ENCODE peak calls at places on chromosomes 13 and 19, in seven cellular contexts. I is activated CD4-positive, alpha-beta T cell treated with anti-CD3 and anti-CD28 coated beads for 48 hours; H is esophagus squamous epithelium; R is naive thymus-derived CD8-positive, alpha-beta T cell; X is activated effector memory CD4-positive, alpha-beta T cell treated with anti-CD3 and anti-CD28 coated beads, Interleukin-2, amount 50 U/mL, for 16 hours; P is COR-L47; U is B cell. L is an unnamed sample.

GRCh38 chr13:72194531-72194930 is 327.5 kb upstream of the DACH1 start:
- DNase-seq in H (no peak), I (no peak), R (no peak), P (no peak), X (no peak), U (no peak), L (no peak)

GRCh38 chr13:85896516-85897450 is 97.6 kb upstream of the SLITRK6 start:
- DNase-seq in U (no peak), R (no peak), P (no peak), X (no peak), H (no peak), I (no peak), L (no peak)

GRCh38 chr13:94997126-94997525 is 284.8 kb upstream of the SOX21 start:
- DNase-seq in P (no peak), U (no peak), R (no peak), X (no peak), I (no peak), H (no peak), L (no peak)

GRCh38 chr19:16814526-16815100 is 14.6 kb upstream of the SIN3B start:
- DNase-seq in P (no peak), R (no peak), I (no peak), X (no peak), U (no peak), H (no peak), L (no peak)

GRCh38 chr13:94749162-94749561 is 36.8 kb upstream of the SOX21 start:
- DNase-seq in R (no peak), P (no peak), H (no peak), I (no peak), U (no peak), X (no peak), L (no peak)

GRCh38 chr13:65656740-65657329 is 1573.3 kb downstream of the PCDH9 start:
- DNase-seq in I (no peak), P (peak; percentile 15), U (no peak), H (no peak), X (no peak), R (no peak), L (no peak)

GRCh38 chr13:96091164-96091931 is 1.4 kb downstream of the HS6ST3 start:
- DNase-seq in H (no peak), U (no peak), I (peak; percentile 1), X (no peak), P (peak; percentile 15), R (no peak), L (no peak)

GRCh38 chr13:50230365-50230978 is 215.2 kb downstream of the KCNRG start:
- DNase-seq in R (no peak), X (no peak), U (no peak), H (no peak), P (no peak), I (no peak), L (no peak)

GRCh38 chr13:73998631-73999030 is 135.6 kb downstream of the KLF12 start:
- DNase-seq in H (no peak), P (no peak), I (no peak), U (no peak), R (no peak), X (no peak), L (no peak)

GRCh38 chr19:41452584-41453275 is 9.8 kb downstream of the ERICH4 start:
- DNase-seq in I (no peak), X (no peak), H (no peak), R (no peak), P (no peak), U (no peak), L (no peak)

GRCh38 chr19:52665047-52665446 is 26.9 kb upstream of the ZNF83 start:
- DNase-seq in I (no peak), P (no peak), R (no peak), X (no peak), U (no peak), H (no peak), L (no peak)

GRCh38 chr19:57682226-57682766 is 519 bp downstream of the ZNF551 start:
- DNase-seq in I (no peak), X (no peak), R (no peak), H (no peak), P (no peak), U (no peak), L (no peak)

GRCh38 chr13:110162053-110162452 is 144.9 kb downstream of the COL4A1 start:
- DNase-seq in P (no peak), I (no peak), X (no peak), R (no peak), U (no peak), H (no peak), L (no peak)

GRCh38 chr13:94332360-94333040 is 147.0 kb downstream of the DCT start:
- DNase-seq in H (no peak), U (no peak), I (no peak), X (no peak), R (no peak), P (no peak), L (no peak)

GRCh38 chr13:63731896-63732295 is 2316.2 kb upstream of the PCDH20 start:
- DNase-seq in R (no peak), I (no peak), P (no peak), H (no peak), X (no peak), U (no peak), L (no peak)

GRCh38 chr13:78608705-78609463 is 5.5 kb upstream of the POU4F1 start:
- DNase-seq in H (no peak), U (no peak), P (no peak), X (no peak), I (no peak), R (no peak), L (no peak)

GRCh38 chr19:45632468-45633196 is 6.6 kb downstream of the EML2 start:
- DNase-seq in H (no peak), I (peak; percentile 68), X (peak; percentile 82), R (no peak), U (no peak), P (no peak), L (peak; percentile 61)

GRCh38 chr19:51179297-51179696 is 37.2 kb downstream of the SIGLEC7 start:
- DNase-seq in X (no peak), P (no peak), I (no peak), R (no peak), H (no peak), U (no peak), L (no peak)

GRCh38 chr19:45885556-45886426 is at the start of gene IRF2BP1:
- DNase-seq in U (peak; percentile 95), X (peak; percentile 96), H (peak; percentile 77), P (peak; percentile 88), R (peak; percentile 87), I (peak; percentile 92), L (peak; percentile 84)

GRCh38 chr19:33440241-33440640 is 66.7 kb downstream of the CEBPG start:
- DNase-seq in X (peak; percentile 34), R (no peak), I (no peak), U (no peak), P (no peak), H (no peak), L (no peak)

GRCh38 chr13:42028113-42028799 is 20.2 kb upstream of the DGKH start:
- DNase-seq in I (no peak), X (no peak), P (no peak), H (no peak), U (no peak), R (no peak), L (no peak)

GRCh38 chr19:51186323-51186722 is 38.6 kb upstream of the CD33 start:
- DNase-seq in H (no peak), X (no peak), R (no peak), I (no peak), P (no peak), U (no peak), L (no peak)

GRCh38 chr13:33144358-33144784 is 128.1 kb downstream of the KL start:
- DNase-seq in R (no peak), I (no peak), H (no peak), U (no peak), X (no peak), P (no peak), L (no peak)

GRCh38 chr13:113559901-113560644 is 24.5 kb upstream of the TFDP1 start:
- DNase-seq in I (no peak), R (no peak), U (no peak), P (no peak), X (peak; percentile 44), H (no peak), L (no peak)

GRCh38 chr13:38180670-38181069 is 169.0 kb upstream of the UFM1 start:
- DNase-seq in U (no peak), X (no peak), R (no peak), I (no peak), P (no peak), H (no peak), L (no peak)

GRCh38 chr13:20998649-20999415 is 62.6 kb downstream of the LATS2 start:
- DNase-seq in U (no peak), H (no peak), X (no peak), I (no peak), P (no peak), R (no peak), L (no peak)

GRCh38 chr13:114148521-114148855 is 16.1 kb upstream of the RASA3 start:
- DNase-seq in X (peak; percentile 92), R (peak; percentile 88), U (peak; percentile 77), I (peak; percentile 85), H (no peak), P (no peak), L (no peak)

GRCh38 chr19:17021793-17022590 is 4.6 kb downstream of the CPAMD8 start:
- DNase-seq in P (no peak), U (no peak), I (no peak), H (no peak), X (no peak), R (no peak), L (no peak)

GRCh38 chr13:49330546-49330864 is 82.8 kb downstream of the CDADC1 start:
- DNase-seq in R (no peak), U (no peak), I (no peak), P (no peak), X (no peak), H (no peak), L (no peak)

GRCh38 chr19:33368074-33368864 is 5.2 kb upstream of the CEBPG start:
- DNase-seq in I (no peak), R (no peak), X (no peak), P (no peak), H (no peak), U (no peak), L (no peak)

GRCh38 chr13:40895715-40896184 is 106.3 kb downstream of the SLC25A15 start:
- DNase-seq in H (no peak), X (no peak), P (no peak), I (no peak), U (no peak), R (no peak), L (no peak)

GRCh38 chr13:35765387-35765786 is 288.9 kb upstream of the MAB21L1 start:
- DNase-seq in I (no peak), P (no peak), R (no peak), U (no peak), X (no peak), H (no peak), L (no peak)

L was measured in thoracic aorta.